ENCODE peak calls at places on chromosomes 6 and 20, in ten cellular contexts. B is Ammon's horn; F is fibroblast of lung; Z is fibroblast of mammary gland; G is activated T-helper 1 cell treated with Interleukin-2 at 50 U/mL for 16 hours; L is stimulated activated CD4-positive, alpha-beta T cell treated with anti-CD3 and anti-CD28 coated beads, Interleukin-4, amount 100 ng/mL, for 48 hours; X is GM12865; V is Kasumi-1; D is T1000; A is NCI-H345. J is an unnamed sample.

GRCh38 chr20:37513764-37514359 is 7.2 kb upstream of the NNAT start:
- DNase-seq in D (no peak), A (no peak), G (no peak), V (no peak), Z (no peak), X (no peak), F (no peak), B (no peak), L (no peak), J (no peak)

GRCh38 chr20:56091635-56092180 is 86.4 kb upstream of the CBLN4 start:
- DNase-seq in G (no peak), L (no peak), V (no peak), B (no peak), F (no peak), Z (no peak), X (no peak), D (no peak), A (no peak), J (no peak)

GRCh38 chr6:110628330-110628729 is 151.9 kb upstream of the SLC22A16 start:
- DNase-seq in Z (peak), D (peak), F (peak), X (no peak), L (no peak), A (no peak), B (no peak), V (no peak), G (no peak), J (no peak)

GRCh38 chr20:61558726-61559125 is 306.7 kb downstream of the CDH4 start:
- DNase-seq in X (no peak), L (no peak), F (peak), B (no peak), G (no peak), V (no peak), D (no peak), Z (peak), A (no peak), J (no peak)

GRCh38 chr6:139060332-139060731 is 31.8 kb downstream of the ABRACL start:
- DNase-seq in D (no peak), L (no peak), G (no peak), Z (peak), X (peak), B (no peak), A (no peak), F (peak), V (peak), J (peak)

GRCh38 chr6:161228911-161229591 is 44.8 kb downstream of the AGPAT4 start:
- DNase-seq in G (no peak), A (no peak), L (no peak), B (peak), Z (peak), F (peak), X (peak), V (peak), D (peak), J (peak)

GRCh38 chr6:26020983-26021349 is 58.4 kb downstream of the TRIM38 start:
- DNase-seq in F (peak), B (peak), L (peak), A (peak), Z (peak), D (no peak), G (no peak), X (peak), V (peak), J (no peak)

GRCh38 chr6:46116289-46116688 is 13.5 kb upstream of the ENPP4 start:
- DNase-seq in Z (no peak), A (no peak), G (no peak), X (no peak), V (no peak), F (no peak), D (no peak), B (no peak), L (no peak), J (no peak)

GRCh38 chr6:161041274-161041673 is 49.7 kb downstream of the MAP3K4 start:
- DNase-seq in Z (no peak), A (no peak), B (no peak), F (no peak), X (no peak), V (no peak), D (no peak), G (no peak), L (no peak), J (no peak)

GRCh38 chr20:39936401-39936800 is 752.6 kb downstream of the MAFB start:
- DNase-seq in D (no peak), G (no peak), A (no peak), L (no peak), F (no peak), B (no peak), Z (no peak), V (no peak), X (no peak), J (no peak)

GRCh38 chr20:53276143-53276542 is 304.0 kb downstream of the TSHZ2 start:
- DNase-seq in X (no peak), V (no peak), L (no peak), G (no peak), F (no peak), A (no peak), D (no peak), B (no peak), Z (no peak), J (no peak)

GRCh38 chr6:97440590-97441176 is 157.7 kb upstream of the MMS22L start:
- DNase-seq in A (peak), V (peak), L (no peak), Z (peak), F (peak), G (no peak), D (no peak), B (peak), X (peak), J (no peak)

GRCh38 chr6:27188885-27189418 is 58.5 kb upstream of the PRSS16 start:
- DNase-seq in B (peak), D (peak), F (peak), X (peak), V (peak), Z (peak), L (no peak), A (peak), G (no peak), J (no peak)

GRCh38 chr6:21615504-21615903 is 22.0 kb downstream of the SOX4 start:
- DNase-seq in Z (peak), L (no peak), G (no peak), B (peak), X (no peak), D (no peak), A (no peak), F (peak), V (peak), J (no peak)

GRCh38 chr6:105675715-105676397 is 273.0 kb upstream of the PREP start:
- DNase-seq in G (no peak), Z (peak), B (no peak), L (no peak), A (peak), F (peak), V (no peak), X (peak), D (peak), J (no peak)

GRCh38 chr6:3592371-3592941 is 135.6 kb upstream of the SLC22A23 start:
- DNase-seq in G (no peak), L (no peak), A (no peak), D (peak), Z (peak), B (no peak), X (no peak), V (no peak), F (peak), J (peak)

GRCh38 chr6:211856-212497 is 80.3 kb upstream of the DUSP22 start:
- DNase-seq in G (no peak), L (no peak), D (no peak), Z (no peak), X (no peak), V (no peak), A (no peak), F (no peak), B (no peak), J (no peak)

GRCh38 chr20:35001596-35002362 is 46.1 kb downstream of the MYH7B start:
- DNase-seq in D (no peak), X (no peak), V (no peak), G (no peak), L (peak), A (no peak), Z (no peak), F (no peak), B (no peak), J (no peak)

GRCh38 chr6:113359155-113360140 is 497.7 kb upstream of the MARCKS start:
- DNase-seq in L (no peak), A (no peak), V (no peak), X (no peak), Z (peak), D (no peak), B (no peak), F (no peak), G (no peak), J (no peak)

GRCh38 chr20:33644313-33645071 is 17.6 kb upstream of the C20orf144 start:
- DNase-seq in A (no peak), B (no peak), V (no peak), D (no peak), Z (no peak), L (no peak), F (no peak), G (no peak), X (no peak), J (no peak)

GRCh38 chr6:42963855-42964605 is 3.5 kb downstream of the GNMT start:
- DNase-seq in F (peak), Z (peak), V (peak), X (peak), G (no peak), L (peak), A (no peak), B (no peak), D (no peak), J (no peak)

GRCh38 chr20:43669332-43669731 is 2.4 kb downstream of the MYBL2 start:
- DNase-seq in X (no peak), F (peak), G (no peak), V (no peak), Z (peak), L (no peak), A (no peak), B (no peak), D (peak), J (no peak)

GRCh38 chr20:60060006-60060557 is 101.9 kb downstream of the CDH26 start:
- DNase-seq in B (no peak), F (no peak), Z (no peak), D (no peak), A (no peak), L (no peak), V (no peak), G (no peak), X (no peak), J (no peak)

GRCh38 chr6:137746264-137746663 is 120.8 kb upstream of the TNFAIP3 start:
- DNase-seq in G (no peak), X (peak), L (no peak), A (no peak), B (no peak), Z (no peak), V (no peak), D (no peak), F (no peak), J (no peak)